ENCODE peak calls at places on chromosomes 6 and 20, in four cellular contexts. S, C, B and Y are unnamed samples.
A peak's percentile ranks its signal among the peaks of the same experiment; 100 is the strongest.

GRCh38 chr6:78799682-78800081 is 67.7 kb upstream of the IRAK1BP1 start:
- DNase-seq in C (no peak), S (no peak), B (no peak), Y (no peak)

GRCh38 chr20:58700121-58700780 is 7.7 kb downstream of the NPEPL1 start:
- DNase-seq in S (no peak), C (no peak), B (no peak), Y (peak; percentile 59)

GRCh38 chr20:46903256-46903655 is 8.6 kb downstream of the EYA2 start:
- DNase-seq in B (no peak), C (no peak), S (no peak), Y (no peak)

GRCh38 chr6:157621401-157621800 is 201.6 kb upstream of the SNX9 start:
- DNase-seq in B (no peak), S (no peak), C (no peak), Y (no peak)

GRCh38 chr6:131061041-131061770 is 1.8 kb downstream of the EPB41L2 start:
- DNase-seq in S (no peak), C (no peak), B (no peak), Y (no peak)

GRCh38 chr20:63707558-63708300 is at the start of the genes ARFRP1 and ZGPAT:
- DNase-seq in S (peak; percentile 96), C (peak; percentile 47), B (peak; percentile 83), Y (peak; percentile 85)

GRCh38 chr20:21767739-21768223 is 62.3 kb downstream of the PAX1 start:
- DNase-seq in S (peak; percentile 87), C (no peak), B (peak; percentile 56), Y (no peak)

GRCh38 chr6:50791900-50792508 is 26.7 kb upstream of the TFAP2B start:
- DNase-seq in B (peak; percentile 18), C (no peak), S (peak; percentile 87), Y (no peak)

GRCh38 chr20:45339084-45339483 is 9.1 kb downstream of the SDC4 start:
- DNase-seq in S (no peak), B (no peak), C (no peak), Y (peak; percentile 51)

GRCh38 chr6:31728767-31729514 is at the start of gene DDAH2:
- DNase-seq in C (no peak), B (no peak), S (no peak), Y (no peak)

GRCh38 chr6:140001851-140002301 is 627.4 kb upstream of the CITED2 start:
- DNase-seq in B (no peak), C (no peak), S (no peak), Y (no peak)

GRCh38 chr6:160926281-160927276 is 65.0 kb upstream of the MAP3K4 start:
- DNase-seq in C (no peak), S (no peak), B (no peak), Y (no peak)

GRCh38 chr6:130098317-130098716 is 79.9 kb downstream of the L3MBTL3 start:
- DNase-seq in C (no peak), B (no peak), S (no peak), Y (no peak)

DNA sequence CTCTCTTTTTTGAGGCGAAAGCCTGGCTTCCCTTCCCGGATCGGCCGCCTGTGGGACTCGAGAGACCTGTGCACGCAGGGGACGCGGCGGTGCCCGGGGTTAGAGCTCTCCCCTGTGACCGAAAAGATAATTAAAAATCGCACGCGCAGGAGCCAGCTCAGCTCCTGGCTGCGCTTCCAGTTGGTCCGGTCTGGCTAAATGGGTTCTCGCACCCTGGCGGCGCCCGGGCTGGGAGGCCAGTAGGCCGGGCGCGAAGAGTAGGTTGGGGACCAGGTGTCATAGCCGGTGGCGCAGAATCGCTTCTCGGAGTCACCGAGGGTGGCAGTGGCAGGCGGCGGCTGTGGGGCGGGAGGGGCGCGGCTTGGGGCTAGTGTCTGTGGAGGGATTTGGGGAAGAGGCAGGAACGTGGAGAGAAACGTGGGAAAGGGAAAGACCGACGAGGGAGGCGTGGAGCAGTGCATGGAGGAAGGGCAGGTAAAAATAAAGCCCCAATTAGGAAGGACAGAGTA is 41.9 kb upstream of the SUPT3H start:
- DNase-seq in S (peak; percentile 86), B (peak; percentile 27), C (peak; percentile 65), Y (peak; percentile 76)
- TF ChIP-seq CTCF in S (no peak), B (peak; percentile 57), C (peak; percentile 29), Y (no peak)

DNA sequence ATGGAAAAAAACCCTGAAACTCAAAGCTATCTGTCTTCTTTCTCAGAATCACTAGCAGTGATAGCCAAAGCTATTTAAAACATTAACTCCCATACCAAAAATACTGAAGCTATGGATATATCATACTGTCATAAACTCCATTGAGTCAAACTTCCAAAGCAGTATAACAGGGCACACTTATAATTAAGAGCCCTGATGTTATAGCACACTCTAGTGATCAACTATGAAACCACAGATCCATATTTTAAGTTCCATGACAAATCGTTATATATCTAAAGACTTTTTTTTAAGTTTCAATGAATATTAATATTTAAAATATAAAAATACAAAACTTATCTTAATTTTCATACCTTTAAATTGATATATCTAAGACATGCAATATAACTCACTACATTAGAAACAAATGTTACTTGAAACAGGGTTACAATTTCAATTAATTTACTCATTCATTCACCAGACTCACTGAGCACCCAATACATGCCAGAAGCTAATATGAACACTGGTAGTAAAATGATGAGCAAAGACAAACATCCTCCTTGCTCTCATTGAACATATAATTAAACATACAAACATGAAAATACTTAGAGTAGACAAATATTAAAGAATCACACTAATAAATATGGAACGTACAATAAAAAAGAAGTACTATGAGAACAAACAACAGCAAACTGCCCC is 69.3 kb downstream of the IBTK start:
- DNase-seq in B (no peak), C (no peak), S (no peak), Y (no peak)
- TF ChIP-seq CTCF in B (peak; percentile 75), C (peak; percentile 32), S (no peak), Y (peak; percentile 75)

DNA sequence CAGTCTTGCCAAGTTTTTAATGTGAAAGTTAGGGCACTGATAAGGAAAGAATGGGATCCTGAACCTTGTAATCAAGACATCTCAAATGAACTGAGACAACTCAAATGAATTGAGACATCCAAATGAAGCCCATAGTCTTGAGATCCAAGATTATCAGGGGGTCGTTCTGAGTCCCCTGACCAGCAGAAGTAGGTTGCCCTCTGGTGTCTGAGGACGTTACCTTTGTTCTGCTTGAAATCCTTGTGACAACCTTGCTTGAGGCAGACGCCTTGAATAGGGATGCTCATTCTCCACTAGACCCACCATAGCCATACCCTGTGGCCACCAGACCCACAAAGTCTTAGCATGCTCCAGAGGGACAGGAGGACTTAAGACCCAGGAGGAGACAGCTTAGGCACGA is 37.7 kb downstream of the ZBTB9 start:
- DNase-seq in B (no peak), C (no peak), S (peak; percentile 52), Y (no peak)
- TF ChIP-seq CTCF in B (no peak), C (no peak), S (peak; percentile 42), Y (no peak)

GRCh38 chr20:4304601-4305000 is 289.2 kb upstream of the RNF24 start:
- DNase-seq in S (no peak), B (no peak), C (no peak), Y (no peak)
- TF ChIP-seq CTCF in S (no peak), B (no peak), C (no peak), Y (no peak)

GRCh38 chr6:99589907-99590493 is 16.6 kb upstream of the PRDM13 start:
- DNase-seq in S (no peak), C (no peak), B (no peak), Y (no peak)

GRCh38 chr6:99592900-99593299 is 13.7 kb upstream of the PRDM13 start:
- DNase-seq in B (no peak), C (no peak), S (no peak), Y (no peak)

GRCh38 chr6:99589290-99589672 is 17.4 kb upstream of the PRDM13 start:
- DNase-seq in S (peak; percentile 65), B (no peak), C (no peak), Y (no peak)

GRCh38 chr6:99591673-99592364 is 14.8 kb upstream of the PRDM13 start:
- DNase-seq in S (no peak), C (no peak), B (no peak), Y (no peak)

GRCh38 chr6:99590728-99591672 is 15.6 kb upstream of the PRDM13 start:
- DNase-seq in S (peak; percentile 72), B (no peak), C (no peak), Y (no peak)
- TF ChIP-seq CTCF in S (no peak), B (no peak), C (no peak), Y (no peak)

DNA sequence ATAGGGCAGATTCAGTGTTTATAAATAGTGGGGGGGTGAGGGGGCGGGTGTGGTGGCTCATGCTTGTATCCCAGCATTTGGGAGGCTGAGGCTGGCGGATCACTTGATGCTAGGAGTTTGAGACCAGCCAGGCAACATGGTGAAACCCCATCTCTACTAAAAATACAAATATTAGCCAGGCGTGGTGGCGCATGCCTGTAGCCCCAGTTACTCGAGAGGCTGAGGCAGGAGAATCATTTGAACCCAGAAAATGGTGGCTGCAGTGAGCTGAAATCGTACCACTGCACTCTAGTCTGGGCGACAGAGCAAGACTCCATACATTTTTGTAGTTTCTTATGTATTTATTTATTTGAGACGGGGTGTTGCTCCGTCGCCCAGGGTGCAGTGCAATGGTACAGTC is 109.0 kb upstream of the ZNF217 start:
- DNase-seq in B (no peak), C (no peak), S (no peak), Y (no peak)
- TF ChIP-seq CTCF in B (no peak), C (no peak), S (no peak), Y (no peak)

DNA sequence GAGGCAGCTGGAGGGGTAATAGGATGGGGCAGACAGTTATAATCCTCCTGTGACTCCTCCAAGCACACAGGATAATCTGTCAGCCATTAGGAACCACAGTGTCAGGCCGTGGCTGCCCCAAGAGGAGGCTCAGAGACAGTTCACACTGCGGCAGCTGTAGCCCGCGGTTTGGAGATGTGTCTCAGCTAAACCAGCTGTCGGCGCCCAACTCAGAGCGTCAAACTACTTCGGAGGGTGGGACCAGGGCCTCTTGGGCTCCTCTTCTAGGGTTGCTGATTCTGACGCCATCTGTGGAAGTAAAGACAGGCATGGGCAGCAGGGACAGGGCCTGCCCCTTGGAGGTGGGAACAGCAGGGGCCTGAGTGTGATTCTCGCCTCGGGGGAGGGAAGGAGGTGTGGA is 309.8 kb downstream of the CDC5L start:
- DNase-seq in B (no peak), C (no peak), S (peak; percentile 33), Y (no peak)
- TF ChIP-seq CTCF in B (no peak), C (no peak), S (no peak), Y (no peak)